ENCODE peak calls at places on chromosomes 12 and 14, in ten cellular contexts. W is left colon, R is islet precursor cell, I is kidney glomerular epithelial cell, C is OCI-M1, O is progenitor cell of endocrine pancreas, H is M059J, G is T follicular helper cell, E is NCI-H2081, M is occipital lobe. J is an unnamed sample.

GRCh38 chr12:108204618-108205017 is 75.5 kb downstream of the WSCD2 start:
- DNase-seq in W (no peak), R (no peak), I (no peak), C (no peak), O (no peak), H (no peak), G (no peak), E (no peak), M (no peak), J (no peak)

GRCh38 chr12:68767191-68767590 is 21.2 kb downstream of the SLC35E3 start:
- DNase-seq in W (no peak), R (no peak), I (no peak), C (no peak), O (no peak), H (no peak), G (no peak), E (no peak), M (no peak), J (no peak)

GRCh38 chr12:107258780-107259179 is 165.4 kb upstream of the CRY1 start:
- DNase-seq in W (no peak), R (no peak), I (no peak), C (no peak), O (no peak), H (no peak), G (no peak), E (no peak), M (no peak), J (no peak)

GRCh38 chr12:59595097-59595496 is 732 bp upstream of the SLC16A7 start:
- DNase-seq in W (no peak), R (no peak), I (no peak), C (peak), O (no peak), H (no peak), G (no peak), E (no peak), M (no peak), J (peak)

GRCh38 chr12:67921286-67921685 is 68.0 kb upstream of the IFNG-AS1 start:
- DNase-seq in W (no peak), R (no peak), I (no peak), C (no peak), O (no peak), H (peak), G (no peak), E (no peak), M (no peak), J (no peak)

GRCh38 chr12:107519906-107520859 is 165.4 kb upstream of the PWP1 start:
- DNase-seq in W (no peak), R (peak), I (no peak), C (no peak), O (no peak), H (no peak), G (no peak), E (no peak), M (no peak), J (no peak)

GRCh38 chr12:110776410-110776809 is 33.7 kb upstream of the PPP1CC start:
- DNase-seq in W (no peak), R (no peak), I (peak), C (no peak), O (no peak), H (peak), G (no peak), E (no peak), M (no peak), J (no peak)

GRCh38 chr12:68521848-68522502 is 88.7 kb upstream of the RAP1B start:
- DNase-seq in W (no peak), R (no peak), I (no peak), C (no peak), O (no peak), H (peak), G (no peak), E (no peak), M (no peak), J (no peak)

GRCh38 chr14:99688629-99689028 is 4.5 kb downstream of the CYP46A1 start:
- DNase-seq in W (no peak), R (peak), I (no peak), C (no peak), O (no peak), H (no peak), G (no peak), E (no peak), M (no peak), J (no peak)

GRCh38 chr14:23409966-23410635 is 2.0 kb upstream of the MYH6 start:
- DNase-seq in W (no peak), R (no peak), I (no peak), C (no peak), O (no peak), H (no peak), G (no peak), E (no peak), M (no peak), J (no peak)

GRCh38 chr12:131683266-131684014 is 27.4 kb upstream of the SFSWAP start:
- DNase-seq in W (no peak), R (peak), I (no peak), C (no peak), O (no peak), H (no peak), G (no peak), E (no peak), M (no peak), J (no peak)

GRCh38 chr14:104044016-104044415 is 41.5 kb upstream of the ASPG start:
- DNase-seq in W (no peak), R (no peak), I (no peak), C (no peak), O (no peak), H (no peak), G (no peak), E (no peak), M (no peak), J (no peak)

GRCh38 chr12:96375841-96376249 is 24.4 kb downstream of the CDK17 start:
- DNase-seq in W (no peak), R (no peak), I (no peak), C (peak), O (no peak), H (no peak), G (no peak), E (no peak), M (no peak), J (peak)

GRCh38 chr12:11545438-11546330 is 103.8 kb upstream of the ETV6 start:
- DNase-seq in W (no peak), R (peak), I (no peak), C (peak), O (no peak), H (peak), G (peak), E (no peak), M (no peak), J (peak)

GRCh38 chr12:130097798-130098255 is 64.4 kb upstream of the FZD10 start:
- DNase-seq in W (no peak), R (peak), I (no peak), C (no peak), O (no peak), H (no peak), G (no peak), E (no peak), M (no peak), J (no peak)

GRCh38 chr14:65331652-65332051 is 80.9 kb upstream of the FUT8 start:
- DNase-seq in W (no peak), R (no peak), I (no peak), C (no peak), O (no peak), H (no peak), G (no peak), E (no peak), M (no peak), J (no peak)

GRCh38 chr12:16307843-16308475 is 30.5 kb upstream of the SLC15A5 start:
- DNase-seq in W (no peak), R (no peak), I (no peak), C (no peak), O (no peak), H (no peak), G (no peak), E (no peak), M (no peak), J (peak)

GRCh38 chr14:104895786-104896642 is 28.7 kb upstream of the PLD4 start:
- DNase-seq in W (no peak), R (peak), I (no peak), C (peak), O (no peak), H (no peak), G (no peak), E (peak), M (no peak), J (no peak)

GRCh38 chr12:90060031-90060430 is 351.4 kb upstream of the ATP2B1 start:
- DNase-seq in W (no peak), R (no peak), I (no peak), C (no peak), O (no peak), H (no peak), G (no peak), E (no peak), M (no peak), J (no peak)

GRCh38 chr14:65131176-65131765 is 29.0 kb upstream of the MAX start:
- DNase-seq in W (peak), R (no peak), I (peak), C (peak), O (no peak), H (peak), G (no peak), E (no peak), M (no peak), J (no peak)

GRCh38 chr14:54366726-54367707 is 29.8 kb upstream of the CDKN3 start:
- DNase-seq in W (peak), R (peak), I (peak), C (peak), O (no peak), H (peak), G (peak), E (no peak), M (no peak), J (peak)

GRCh38 chr12:124862768-124863408 is 776 bp downstream of the SCARB1 start:
- DNase-seq in W (peak), R (peak), I (no peak), C (peak), O (no peak), H (peak), G (no peak), E (peak), M (peak), J (peak)

GRCh38 chr14:104076743-104077142 is 8.8 kb upstream of the ASPG start:
- DNase-seq in W (no peak), R (no peak), I (no peak), C (no peak), O (no peak), H (no peak), G (no peak), E (no peak), M (no peak), J (no peak)

GRCh38 chr12:75784591-75784990 is 247.0 kb downstream of the PHLDA1 start:
- DNase-seq in W (peak), R (peak), I (no peak), C (peak), O (no peak), H (peak), G (no peak), E (peak), M (peak), J (peak)

GRCh38 chr12:69653703-69654102 is 43.0 kb upstream of the LRRC10 start:
- DNase-seq in W (no peak), R (peak), I (no peak), C (no peak), O (no peak), H (no peak), G (no peak), E (no peak), M (no peak), J (no peak)

GRCh38 chr14:89259951-89260350 is 157.1 kb downstream of the FOXN3 start:
- DNase-seq in W (no peak), R (no peak), I (no peak), C (no peak), O (no peak), H (no peak), G (no peak), E (no peak), M (no peak), J (no peak)

J was measured in Kasumi-1.